ENCODE peak calls at places on chromosomes 2 and 18, in ten cellular contexts. B is cortex of kidney; Z is kidney epithelial cell; Q is GM03348; P is COR-L47; F is activated CD4-positive, alpha-beta T cell treated with anti-CD3 and anti-CD28 coated beads, Interleukin-2, amount 50 U/mL, for 1 hour; X is progenitor cell of endocrine pancreas; J is CD4-positive, alpha-beta T cell; U is NCI-H1417; M is NCI-H2029 treated with DMSO at 0.1 percent for 48 hours. T is an unnamed sample.

GRCh38 chr18:55406374-55407045 is 181.5 kb downstream of the TCF4 start:
- DNase-seq in B (no peak), Z (no peak), Q (no peak), P (peak; percentile 55), F (no peak), X (no peak), J (no peak), U (peak; percentile 82), M (peak; percentile 39), T (peak; percentile 59)

GRCh38 chr2:118675531-118675930 is 171.9 kb downstream of the EN1 start:
- DNase-seq in B (no peak), Z (no peak), Q (no peak), P (no peak), F (no peak), X (no peak), J (no peak), U (no peak), M (no peak), T (no peak)

GRCh38 chr2:174117951-174118930 is 130.1 kb downstream of the OLA1 start:
- DNase-seq in B (no peak), Z (no peak), Q (peak; percentile 53), P (no peak), F (no peak), X (no peak), J (no peak), U (no peak), M (no peak), T (no peak)

GRCh38 chr18:37309861-37310260 is 255.7 kb downstream of the CELF4 start:
- DNase-seq in B (no peak), Z (no peak), Q (no peak), P (no peak), F (no peak), X (no peak), J (no peak), U (no peak), M (no peak), T (no peak)

GRCh38 chr2:218962859-218963492 is 3.5 kb downstream of the CDK5R2 start:
- DNase-seq in B (no peak), Z (peak; percentile 51), Q (peak; percentile 70), P (peak; percentile 96), F (peak; percentile 66), X (peak; percentile 91), J (peak; percentile 52), U (peak; percentile 84), M (peak; percentile 90), T (peak; percentile 61)

GRCh38 chr2:237067985-237068576 is 17.6 kb upstream of the COPS8 start:
- DNase-seq in B (no peak), Z (no peak), Q (no peak), P (no peak), F (no peak), X (no peak), J (no peak), U (no peak), M (no peak), T (no peak)

GRCh38 chr2:217270089-217270800 is 410.4 kb upstream of the TNP1 start:
- DNase-seq in B (no peak), Z (no peak), Q (no peak), P (no peak), F (no peak), X (no peak), J (no peak), U (no peak), M (no peak), T (no peak)

GRCh38 chr2:134220525-134220924 is 33.3 kb upstream of the MGAT5 start:
- DNase-seq in B (no peak), Z (no peak), Q (no peak), P (no peak), F (no peak), X (no peak), J (no peak), U (no peak), M (peak; percentile 57), T (no peak)

GRCh38 chr18:25349131-25349925 is 2.6 kb downstream of the ZNF521 start:
- DNase-seq in B (no peak), Z (no peak), Q (peak; percentile 69), P (no peak), F (no peak), X (peak; percentile 30), J (no peak), U (peak; percentile 8), M (no peak), T (peak; percentile 35)

GRCh38 chr2:190880374-190881073 is at the start of gene GLS:
- DNase-seq in B (peak; percentile 86), Z (peak; percentile 82), Q (peak; percentile 98), P (peak; percentile 95), F (peak; percentile 95), X (peak; percentile 92), J (peak; percentile 95), U (peak; percentile 90), M (peak; percentile 85), T (peak; percentile 98)

GRCh38 chr2:28613616-28614501 is 118.0 kb downstream of the PLB1 start:
- DNase-seq in B (no peak), Z (peak; percentile 100), Q (no peak), P (no peak), F (peak; percentile 48), X (no peak), J (no peak), U (peak; percentile 60), M (peak; percentile 11), T (no peak)

GRCh38 chr2:8165550-8165949 is 516.3 kb upstream of the ID2 start:
- DNase-seq in B (no peak), Z (no peak), Q (no peak), P (no peak), F (no peak), X (no peak), J (no peak), U (no peak), M (no peak), T (no peak)

GRCh38 chr2:201348758-201349157 is 8.4 kb downstream of the FLACC1 start:
- DNase-seq in B (no peak), Z (no peak), Q (no peak), P (no peak), F (no peak), X (no peak), J (no peak), U (no peak), M (no peak), T (no peak)

GRCh38 chr2:220394433-220394832 is 767.0 kb downstream of the SLC4A3 start:
- DNase-seq in B (no peak), Z (no peak), Q (no peak), P (peak; percentile 81), F (no peak), X (no peak), J (no peak), U (no peak), M (peak; percentile 6), T (peak; percentile 44)

GRCh38 chr2:230954738-230955137 is 29.7 kb upstream of the GPR55 start:
- DNase-seq in B (no peak), Z (no peak), Q (no peak), P (no peak), F (no peak), X (no peak), J (no peak), U (no peak), M (no peak), T (no peak)

T was measured in dorsolateral prefrontal cortex.